ENCODE peak calls at places on chromosomes 13 and 19, in six cellular contexts. A is head of caudate nucleus; W is stimulated activated CD4-positive, alpha-beta T cell treated with anti-CD3 and anti-CD28 coated beads, Interleukin-1b, Interleukin-23, amount 100 ng/mL, for 24 hours; V is activated CD4-positive, alpha-beta T cell treated with anti-CD3 and anti-CD28 coated beads, Interleukin-2, amount 10 ng/mL, durations not matched to agents 7 days and 5 days; L is mesothelial cell of epicardium; M is T-helper 9 cell. G is an unnamed sample.

GRCh38 chr13:31204592-31204991 is 4.8 kb downstream of the B3GLCT start:
- DNase-seq in W (no peak), A (no peak), L (no peak), V (no peak), M (no peak), G (no peak)

GRCh38 chr19:48396871-48397176 is 3.4 kb downstream of the GRIN2D start:
- DNase-seq in W (no peak), M (no peak), L (no peak), V (no peak), A (no peak), G (no peak)

GRCh38 chr13:39765801-39766463 is 110.5 kb downstream of the COG6 start:
- DNase-seq in V (peak), L (no peak), W (no peak), M (no peak), A (peak), G (peak)

GRCh38 chr19:11091343-11092153 is 2.3 kb downstream of the LDLR start:
- DNase-seq in V (peak), L (no peak), M (peak), A (no peak), W (no peak), G (no peak)

GRCh38 chr19:30635026-30635985 is 263.1 kb downstream of the ZNF536 start:
- DNase-seq in A (no peak), W (no peak), M (no peak), L (no peak), V (no peak), G (no peak)

GRCh38 chr19:41427647-41428480 is 690 bp upstream of the B3GNT8 start:
- DNase-seq in M (peak), V (peak), L (no peak), A (no peak), W (no peak), G (no peak)

GRCh38 chr19:6076675-6077463 is 33.4 kb downstream of the RFX2 start:
- DNase-seq in A (no peak), M (no peak), L (no peak), W (no peak), V (no peak), G (no peak)

GRCh38 chr19:31223805-31224534 is 125.3 kb downstream of the TSHZ3 start:
- DNase-seq in V (no peak), L (no peak), A (no peak), W (no peak), M (no peak), G (no peak)

GRCh38 chr19:28606269-28607032 is 606.5 kb downstream of the UQCRFS1 start:
- DNase-seq in V (no peak), A (no peak), M (no peak), L (no peak), W (no peak), G (no peak)

GRCh38 chr19:1840541-1841115 is 7.7 kb downstream of the REXO1 start:
- DNase-seq in L (no peak), A (no peak), V (no peak), M (no peak), W (no peak), G (no peak)

GRCh38 chr13:98746968-98747367 is 5.5 kb downstream of the SLC15A1 start:
- DNase-seq in W (no peak), M (no peak), A (no peak), L (no peak), V (no peak), G (no peak)

GRCh38 chr13:31012285-31013024 is 80.0 kb downstream of the TEX26 start:
- DNase-seq in W (no peak), V (no peak), A (no peak), L (no peak), M (no peak), G (no peak)

GRCh38 chr13:24746618-24747247 is 17.2 kb upstream of the RNF17 start:
- DNase-seq in M (no peak), A (no peak), V (no peak), W (no peak), L (no peak), G (no peak)

GRCh38 chr19:48419158-48419920 is 25.9 kb downstream of the GRIN2D start:
- DNase-seq in A (peak), L (no peak), M (peak), V (peak), W (peak), G (peak)

G was measured in substantia nigra.